ENCODE peak calls at places on chromosome 15, in nine cellular contexts. W is activated effector memory CD4-positive, alpha-beta T cell treated with Interleukin-2 at 50 U/mL for 16 hours; V is CD4-positive, alpha-beta T cell; Z is Right ventricle myocardium superior; S is OCI-LY7; R is activated CD8-positive, alpha-beta memory T cell treated with anti-CD3 and anti-CD28 coated beads, Interleukin-2, amount 50 U/mL, for 4 hours; T is activated CD4-positive, alpha-beta T cell treated with anti-CD3 and anti-CD28 coated beads for 4 hours; G is left ventricle myocardium inferior; B is activated T-helper 1 cell treated with anti-CD3 and anti-CD28 coated beads, Interleukin-2, amount 50 U/mL, for 16 hours. D is an unnamed sample.

GRCh38 chr15:58889363-58889762 is 44.1 kb downstream of the SLTM start:
- DNase-seq in W (no peak), V (no peak), Z (no peak), S (no peak), R (no peak), T (no peak), G (no peak), B (no peak), D (no peak)

GRCh38 chr15:70217246-70218160 is 119.8 kb upstream of the TLE3 start:
- DNase-seq in W (no peak), V (no peak), Z (no peak), S (no peak), R (no peak), T (no peak), G (no peak), B (no peak), D (no peak)

GRCh38 chr15:64828985-64829384 is 3.5 kb upstream of the PIF1 start:
- DNase-seq in W (no peak), V (no peak), Z (no peak), S (no peak), R (no peak), T (no peak), G (no peak), B (no peak), D (no peak)

GRCh38 chr15:80929225-80929624 is 60.4 kb downstream of the MESD start:
- DNase-seq in W (no peak), V (no peak), Z (no peak), S (no peak), R (no peak), T (no peak), G (no peak), B (no peak), D (no peak)

GRCh38 chr15:79887517-79887916 is 9.3 kb downstream of the MTHFS start:
- DNase-seq in W (no peak), V (no peak), Z (no peak), S (no peak), R (no peak), T (no peak), G (no peak), B (no peak), D (no peak)

GRCh38 chr15:48077785-48078184 is 43.0 kb upstream of the SLC24A5 start:
- DNase-seq in W (no peak), V (no peak), Z (no peak), S (no peak), R (no peak), T (no peak), G (no peak), B (no peak), D (no peak)

GRCh38 chr15:62749445-62749844 is 293.1 kb upstream of the TPM1 start:
- DNase-seq in W (no peak), V (no peak), Z (no peak), S (no peak), R (no peak), T (no peak), G (no peak), B (no peak), D (no peak)

GRCh38 chr15:42608767-42609488 is 33.5 kb downstream of the STARD9 start:
- DNase-seq in W (no peak), V (no peak), Z (no peak), S (no peak), R (no peak), T (no peak), G (no peak), B (no peak), D (no peak)

GRCh38 chr15:43104426-43104825 is 1.4 kb downstream of the UBR1 start:
- DNase-seq in W (no peak), V (no peak), Z (no peak), S (no peak), R (no peak), T (no peak), G (no peak), B (no peak), D (no peak)

GRCh38 chr15:100858294-100858693 is 21.3 kb upstream of the ALDH1A3 start:
- DNase-seq in W (no peak), V (no peak), Z (no peak), S (no peak), R (no peak), T (no peak), G (no peak), B (no peak), D (no peak)

GRCh38 chr15:52834379-52834778 is 44.2 kb upstream of the ONECUT1 start:
- DNase-seq in W (no peak), V (no peak), Z (no peak), S (no peak), R (no peak), T (no peak), G (no peak), B (no peak), D (no peak)

GRCh38 chr15:38707802-38708671 is 143.4 kb upstream of the RASGRP1 start:
- DNase-seq in W (no peak), V (no peak), Z (no peak), S (peak), R (no peak), T (no peak), G (no peak), B (no peak), D (no peak)

D was measured in Right ventricle myocardium inferior.